ENCODE peak calls at places on chromosomes 2 and 18, in nine cellular contexts. Y is neural progenitor cell, E is GM23338, M is mesendoderm, C is mammary epithelial cell, K is MM.1S, Z is IMR-90, P is fibroblast of lung, D is A549. S is an unnamed sample.

GRCh38 chr2:73176205-73176880 is 26.0 kb upstream of the NOTO start:
- DNase-seq in Y (peak), E (peak), M (peak), C (no peak), K (peak), Z (no peak), P (no peak), D (no peak), S (no peak)

GRCh38 chr2:231545105-231545902 is 15.1 kb upstream of the NMUR1 start:
- DNase-seq in Y (no peak), E (no peak), M (no peak), C (peak), K (peak), Z (peak), P (peak), D (no peak), S (peak)

GRCh38 chr2:45114221-45114955 is 105.1 kb upstream of the SIX2 start:
- DNase-seq in Y (no peak), E (no peak), M (no peak), C (no peak), K (no peak), Z (no peak), P (no peak), D (no peak), S (no peak)

GRCh38 chr18:22241806-22242440 is 72.5 kb downstream of the GATA6 start:
- DNase-seq in Y (no peak), E (no peak), M (peak), C (no peak), K (no peak), Z (no peak), P (no peak), D (no peak), S (no peak)

GRCh38 chr2:149783284-149783683 is 195.7 kb upstream of the MMADHC start:
- DNase-seq in Y (no peak), E (no peak), M (no peak), C (no peak), K (no peak), Z (no peak), P (no peak), D (no peak), S (no peak)

GRCh38 chr2:45551862-45552261 is 59.2 kb downstream of the SRBD1 start:
- DNase-seq in Y (no peak), E (no peak), M (no peak), C (no peak), K (no peak), Z (no peak), P (no peak), D (no peak), S (no peak)

GRCh38 chr2:66030553-66030952 is 404.4 kb upstream of the MEIS1 start:
- DNase-seq in Y (peak), E (peak), M (peak), C (no peak), K (no peak), Z (peak), P (no peak), D (no peak), S (no peak)

GRCh38 chr18:77127769-77128671 is 4.6 kb downstream of the MBP start:
- DNase-seq in Y (no peak), E (no peak), M (no peak), C (peak), K (no peak), Z (peak), P (peak), D (no peak), S (peak)

GRCh38 chr2:86223098-86223681 is 23.9 kb downstream of the MRPL35 start:
- DNase-seq in Y (no peak), E (no peak), M (peak), C (no peak), K (no peak), Z (peak), P (peak), D (no peak), S (peak)

GRCh38 chr2:215931256-215931903 is 82.0 kb downstream of the MREG start:
- DNase-seq in Y (peak), E (peak), M (peak), C (peak), K (peak), Z (peak), P (peak), D (peak), S (peak)

GRCh38 chr18:44518091-44518490 is 162.6 kb upstream of the SETBP1 start:
- DNase-seq in Y (no peak), E (no peak), M (no peak), C (peak), K (no peak), Z (no peak), P (peak), D (no peak), S (no peak)

GRCh38 chr2:223868005-223868404 is 30.6 kb upstream of the AP1S3 start:
- DNase-seq in Y (no peak), E (no peak), M (no peak), C (no peak), K (peak), Z (no peak), P (no peak), D (no peak), S (no peak)

GRCh38 chr18:46452820-46453219 is 204.2 kb downstream of the LOXHD1 start:
- DNase-seq in Y (no peak), E (no peak), M (no peak), C (peak), K (no peak), Z (peak), P (peak), D (no peak), S (peak)

GRCh38 chr2:137192366-137193315 is 427.3 kb downstream of the THSD7B start:
- DNase-seq in Y (no peak), E (no peak), M (no peak), C (no peak), K (no peak), Z (no peak), P (peak), D (no peak), S (peak)

GRCh38 chr2:28654286-28654980 is 97.2 kb upstream of the PPP1CB start:
- DNase-seq in Y (no peak), E (no peak), M (no peak), C (no peak), K (no peak), Z (no peak), P (no peak), D (no peak), S (no peak)

GRCh38 chr18:31497711-31498449 is at the start of gene DSG2:
- DNase-seq in Y (peak), E (peak), M (peak), C (peak), K (peak), Z (no peak), P (peak), D (peak), S (peak)

GRCh38 chr2:241179894-241180293 is 8.6 kb upstream of the ANO7 start:
- DNase-seq in Y (no peak), E (no peak), M (no peak), C (no peak), K (no peak), Z (peak), P (no peak), D (no peak), S (no peak)

GRCh38 chr2:100936070-100936741 is 65.9 kb upstream of the RPL31 start:
- DNase-seq in Y (no peak), E (no peak), M (no peak), C (no peak), K (no peak), Z (no peak), P (no peak), D (no peak), S (no peak)

GRCh38 chr2:230903251-230904150 is 21.5 kb downstream of the GPR55 start:
- DNase-seq in Y (no peak), E (no peak), M (no peak), C (no peak), K (peak), Z (no peak), P (no peak), D (no peak), S (no peak)

GRCh38 chr2:230492107-230492506 is 76.1 kb downstream of the SP100 start:
- DNase-seq in Y (no peak), E (no peak), M (no peak), C (no peak), K (no peak), Z (no peak), P (no peak), D (no peak), S (no peak)

GRCh38 chr2:280655-281110 is 7.2 kb downstream of the ALKAL2 start:
- DNase-seq in Y (no peak), E (no peak), M (no peak), C (no peak), K (no peak), Z (no peak), P (no peak), D (no peak), S (no peak)

GRCh38 chr18:21598726-21599584 is 1.5 kb downstream of the ESCO1 start:
- DNase-seq in Y (no peak), E (no peak), M (peak), C (peak), K (no peak), Z (no peak), P (no peak), D (no peak), S (no peak)

GRCh38 chr18:48186084-48186798 is 222.9 kb downstream of the ZBTB7C start:
- DNase-seq in Y (peak), E (peak), M (peak), C (peak), K (no peak), Z (no peak), P (no peak), D (no peak), S (no peak)

GRCh38 chr2:60819155-60819862 is 62.1 kb upstream of the REL start:
- DNase-seq in Y (no peak), E (no peak), M (peak), C (no peak), K (no peak), Z (no peak), P (no peak), D (no peak), S (no peak)

GRCh38 chr2:61949458-61950107 is 44.1 kb downstream of the COMMD1 start:
- DNase-seq in Y (no peak), E (no peak), M (no peak), C (peak), K (no peak), Z (no peak), P (peak), D (no peak), S (no peak)

GRCh38 chr2:202824901-202825300 is 46.7 kb downstream of the ICA1L start:
- DNase-seq in Y (no peak), E (no peak), M (no peak), C (no peak), K (no peak), Z (peak), P (peak), D (no peak), S (peak)

GRCh38 chr2:15010346-15010745 is 377.8 kb downstream of the LRATD1 start:
- DNase-seq in Y (no peak), E (no peak), M (no peak), C (no peak), K (peak), Z (no peak), P (no peak), D (no peak), S (no peak)

GRCh38 chr2:29075894-29076700 is 1.8 kb upstream of the PCARE start:
- DNase-seq in Y (peak), E (no peak), M (no peak), C (no peak), K (no peak), Z (peak), P (peak), D (no peak), S (peak)

GRCh38 chr2:220226541-220226940 is 599.1 kb downstream of the SLC4A3 start:
- DNase-seq in Y (no peak), E (no peak), M (no peak), C (no peak), K (no peak), Z (no peak), P (no peak), D (no peak), S (no peak)
- H3K4me2 ChIP-seq in Y (no peak), E (no peak), M (no peak), C (peak), K (no peak), Z (no peak), P (no peak), D (no peak), S (no peak)

GRCh38 chr2:97988722-97989121 is 7.0 kb downstream of the TMEM131 start:
- DNase-seq in Y (no peak), E (no peak), M (no peak), C (no peak), K (no peak), Z (no peak), P (peak), D (no peak), S (no peak)

GRCh38 chr2:97992836-97993825 is 2.6 kb downstream of the TMEM131 start:
- DNase-seq in Y (no peak), E (no peak), M (no peak), C (peak), K (no peak), Z (peak), P (peak), D (no peak), S (peak)

GRCh38 chr2:97993926-97994325 is 1.8 kb downstream of the TMEM131 start:
- DNase-seq in Y (no peak), E (no peak), M (no peak), C (no peak), K (no peak), Z (no peak), P (no peak), D (no peak), S (no peak)

GRCh38 chr2:97995026-97995733 is 568 bp downstream of the TMEM131 start:
- DNase-seq in Y (peak), E (peak), M (peak), C (peak), K (peak), Z (peak), P (peak), D (peak), S (peak)

DNA sequence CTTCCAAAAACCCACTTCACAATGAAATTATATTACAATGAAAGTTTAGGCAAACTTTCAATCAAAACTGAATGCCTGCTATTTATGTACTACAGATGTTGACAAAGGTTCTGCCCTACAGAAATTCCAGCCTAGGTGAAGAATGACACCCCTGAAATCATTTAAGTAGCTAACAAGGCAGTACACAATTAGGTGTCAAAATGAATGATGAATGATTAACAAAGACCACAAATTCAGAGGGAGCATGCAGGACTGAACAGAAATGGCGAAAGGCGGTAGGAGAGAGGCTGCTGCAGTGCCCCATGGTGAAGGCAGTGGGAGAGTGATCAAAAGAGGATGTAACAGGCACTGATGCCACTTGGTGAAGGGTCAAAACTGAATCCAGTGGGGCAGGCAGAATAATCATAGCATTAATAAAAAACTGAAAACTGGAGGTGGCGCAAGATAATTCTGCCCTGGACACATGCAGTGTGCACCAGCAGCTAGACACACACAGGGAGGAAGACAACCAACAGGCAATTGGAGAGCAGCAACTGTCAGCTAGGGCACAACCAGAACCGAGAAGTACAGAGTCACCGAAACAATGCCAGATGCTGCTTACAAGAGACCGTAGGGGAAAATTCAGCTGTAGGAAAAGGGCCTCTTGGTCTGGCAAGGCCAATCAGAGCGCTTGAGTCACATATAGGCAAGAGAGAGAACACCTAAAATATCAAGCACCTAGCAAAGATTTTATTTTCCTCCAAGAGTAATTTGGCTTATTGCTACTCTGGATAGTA is 4.5 kb downstream of the TMEM131 start:
- DNase-seq in Y (no peak), E (no peak), M (no peak), C (no peak), K (no peak), Z (no peak), P (no peak), D (no peak), S (no peak)
- H3K4me3 ChIP-seq in Y (no peak), E (no peak), M (no peak), C (no peak), K (no peak), Z (no peak), P (no peak), D (no peak), S (no peak)

GRCh38 chr2:160562730-160563129 is 69.1 kb upstream of the RBMS1 start:
- DNase-seq in Y (no peak), E (no peak), M (no peak), C (no peak), K (no peak), Z (no peak), P (no peak), D (no peak), S (no peak)
- H3K4me2 ChIP-seq in Y (no peak), E (no peak), M (no peak), C (no peak), K (no peak), Z (no peak), P (no peak), D (peak), S (no peak)

DNA sequence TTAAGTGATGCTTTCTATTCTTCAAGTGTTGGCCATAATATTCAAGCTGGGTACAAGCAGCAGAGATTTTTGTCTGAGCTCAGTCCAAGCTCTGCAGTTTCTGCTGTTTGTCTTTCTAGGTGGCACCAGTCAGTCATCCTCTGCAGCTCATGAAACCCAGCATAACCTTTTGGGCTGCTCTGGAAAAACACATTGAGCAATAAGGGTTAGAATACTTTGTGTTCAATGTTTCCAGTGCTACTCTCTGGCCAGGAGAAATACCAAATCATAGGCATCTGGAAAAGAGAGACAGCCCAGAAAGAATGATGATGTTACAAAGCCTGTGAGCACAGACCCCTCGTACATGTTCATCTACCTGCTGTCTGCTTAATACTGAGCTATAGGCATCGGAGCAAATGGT is 19.5 kb upstream of the WIPF1 start:
- DNase-seq in Y (no peak), E (no peak), M (no peak), C (no peak), K (no peak), Z (no peak), P (no peak), D (no peak), S (no peak)
- H3K4me3 ChIP-seq in Y (no peak), E (no peak), M (no peak), C (no peak), K (no peak), Z (no peak), P (no peak), D (no peak), S (no peak)

S was measured in astrocyte.